ENCODE peak calls at places on chromosomes 11 and 22, in six cellular contexts. J is cardiac fibroblast, H is prostate gland, S is mucosa of descending colon, Q is gastrocnemius medialis, X is esophagus muscularis mucosa. D is an unnamed sample.

GRCh38 chr11:120912504-120912903 is 111.4 kb upstream of the TBCEL start:
- DNase-seq in J (peak), H (no peak), S (no peak), Q (no peak), X (no peak), D (peak)

GRCh38 chr11:69290791-69291190 is 3.2 kb upstream of the MYEOV start:
- DNase-seq in J (no peak), H (no peak), S (peak), Q (no peak), X (no peak), D (no peak)

GRCh38 chr22:20951151-20951931 is 15.7 kb upstream of the AIFM3 start:
- DNase-seq in J (no peak), H (no peak), S (no peak), Q (no peak), X (no peak), D (no peak)

GRCh38 chr11:789951-790350 is at the start of gene CEND1:
- DNase-seq in J (peak), H (no peak), S (no peak), Q (no peak), X (no peak), D (peak)

GRCh38 chr11:3855808-3856491 is 486 bp downstream of the STIM1 start:
- DNase-seq in J (no peak), H (no peak), S (peak), Q (peak), X (no peak), D (no peak)

GRCh38 chr22:27637604-27638003 is 164.0 kb downstream of the MN1 start:
- DNase-seq in J (peak), H (no peak), S (no peak), Q (no peak), X (no peak), D (peak)

GRCh38 chr22:42747701-42748513 is 27.2 kb upstream of the A4GALT start:
- DNase-seq in J (peak), H (no peak), S (no peak), Q (no peak), X (no peak), D (peak)

GRCh38 chr22:44317886-44318637 is 5.3 kb upstream of the SHISAL1 start:
- DNase-seq in J (no peak), H (no peak), S (peak), Q (no peak), X (no peak), D (no peak)

GRCh38 chr11:62539238-62539925 is 7.2 kb downstream of the AHNAK start:
- DNase-seq in J (peak), H (no peak), S (peak), Q (peak), X (no peak), D (peak)

GRCh38 chr22:28813772-28814518 is 13.6 kb upstream of the XBP1 start:
- DNase-seq in J (peak), H (no peak), S (no peak), Q (peak), X (no peak), D (no peak)

GRCh38 chr11:103851166-103851651 is 185.2 kb upstream of the DDI1 start:
- DNase-seq in J (peak), H (peak), S (no peak), Q (no peak), X (no peak), D (peak)

GRCh38 chr11:313787-314547 is at the start of gene IFITM1:
- DNase-seq in J (peak), H (peak), S (peak), Q (no peak), X (no peak), D (peak)

GRCh38 chr22:41487037-41487963 is 18.4 kb downstream of the ACO2 start:
- DNase-seq in J (peak), H (no peak), S (no peak), Q (no peak), X (no peak), D (no peak)

GRCh38 chr22:27670701-27671412 is 130.7 kb downstream of the MN1 start:
- DNase-seq in J (peak), H (no peak), S (peak), Q (peak), X (no peak), D (no peak)

GRCh38 chr11:121610706-121611105 is 157.9 kb upstream of the SORL1-AS1 start:
- DNase-seq in J (no peak), H (no peak), S (no peak), Q (no peak), X (no peak), D (no peak)

GRCh38 chr22:30944986-30945385 is 23.6 kb downstream of the MORC2 start:
- DNase-seq in J (no peak), H (no peak), S (no peak), Q (no peak), X (no peak), D (no peak)

GRCh38 chr11:46302866-46303265 is 25.4 kb downstream of the CREB3L1 start:
- DNase-seq in J (no peak), H (no peak), S (no peak), Q (no peak), X (no peak), D (no peak)

GRCh38 chr11:130451261-130452019 is 3.0 kb downstream of the ADAMTS15 start:
- DNase-seq in J (peak), H (no peak), S (no peak), Q (peak), X (no peak), D (peak)

GRCh38 chr11:122036022-122036421 is 80.0 kb downstream of the BLID start:
- DNase-seq in J (peak), H (no peak), S (no peak), Q (no peak), X (no peak), D (peak)

GRCh38 chr22:47783433-47784366 is 1021.2 kb downstream of the TBC1D22A start:
- DNase-seq in J (no peak), H (no peak), S (no peak), Q (no peak), X (peak), D (no peak)

GRCh38 chr11:6799402-6799801 is at the start of gene OR6A2:
- DNase-seq in J (no peak), H (no peak), S (no peak), Q (no peak), X (no peak), D (no peak)

GRCh38 chr11:71183878-71184277 is 68.5 kb downstream of the SHANK2 start:
- DNase-seq in J (no peak), H (no peak), S (no peak), Q (no peak), X (no peak), D (no peak)

GRCh38 chr11:103476874-103477273 is 367.6 kb downstream of the DYNC2H1 start:
- DNase-seq in J (no peak), H (no peak), S (no peak), Q (no peak), X (no peak), D (no peak)

GRCh38 chr11:62324738-62325556 is 12.3 kb upstream of the ASRGL1 start:
- DNase-seq in J (peak), H (no peak), S (no peak), Q (no peak), X (no peak), D (peak)

GRCh38 chr11:76704171-76704948 is 33.8 kb upstream of the LRRC32 start:
- DNase-seq in J (no peak), H (no peak), S (no peak), Q (no peak), X (no peak), D (no peak)

GRCh38 chr11:61054927-61055562 is 47.2 kb upstream of the CD5 start:
- DNase-seq in J (no peak), H (no peak), S (no peak), Q (no peak), X (no peak), D (no peak)

GRCh38 chr11:61057615-61058014 is 44.7 kb upstream of the CD5 start:
- DNase-seq in J (no peak), H (no peak), S (no peak), Q (no peak), X (no peak), D (no peak)

GRCh38 chr11:61055776-61056175 is 46.5 kb upstream of the CD5 start:
- DNase-seq in J (no peak), H (no peak), S (no peak), Q (no peak), X (no peak), D (no peak)

GRCh38 chr11:61056981-61057380 is 45.3 kb upstream of the CD5 start:
- DNase-seq in J (no peak), H (no peak), S (no peak), Q (no peak), X (no peak), D (no peak)

DNA sequence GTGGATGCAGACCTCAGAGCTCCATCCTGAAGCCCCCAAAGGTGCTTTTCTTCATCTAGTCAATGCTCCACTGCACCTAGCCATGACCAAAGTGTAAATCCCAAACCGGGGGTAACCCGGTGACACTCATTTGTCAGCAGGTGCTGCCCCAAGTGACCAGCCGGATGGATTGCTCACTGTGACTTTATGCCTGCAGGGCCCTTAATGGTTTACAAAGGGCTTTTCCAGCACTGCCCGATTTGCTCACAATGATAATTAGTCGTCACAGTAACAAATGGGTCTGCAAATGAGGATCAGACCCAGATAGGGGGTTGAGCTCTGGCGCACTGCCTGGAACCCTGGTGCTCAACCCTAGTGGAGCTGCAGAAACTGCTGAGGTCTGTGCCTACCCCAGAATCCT is 45.7 kb upstream of the CD5 start:
- DNase-seq in J (no peak), H (no peak), S (no peak), Q (no peak), X (no peak), D (no peak)
- TF ChIP-seq CTCF in J (no peak), H (no peak), S (no peak), Q (no peak), X (no peak), D (no peak)

GRCh38 chr11:118909619-118910308 is 16.0 kb downstream of the BCL9L start:
- DNase-seq in J (no peak), H (no peak), S (peak), Q (no peak), X (no peak), D (peak)
- H3K4me3 ChIP-seq in J (peak), H (peak), S (no peak), Q (peak), X (peak), D (peak)

DNA sequence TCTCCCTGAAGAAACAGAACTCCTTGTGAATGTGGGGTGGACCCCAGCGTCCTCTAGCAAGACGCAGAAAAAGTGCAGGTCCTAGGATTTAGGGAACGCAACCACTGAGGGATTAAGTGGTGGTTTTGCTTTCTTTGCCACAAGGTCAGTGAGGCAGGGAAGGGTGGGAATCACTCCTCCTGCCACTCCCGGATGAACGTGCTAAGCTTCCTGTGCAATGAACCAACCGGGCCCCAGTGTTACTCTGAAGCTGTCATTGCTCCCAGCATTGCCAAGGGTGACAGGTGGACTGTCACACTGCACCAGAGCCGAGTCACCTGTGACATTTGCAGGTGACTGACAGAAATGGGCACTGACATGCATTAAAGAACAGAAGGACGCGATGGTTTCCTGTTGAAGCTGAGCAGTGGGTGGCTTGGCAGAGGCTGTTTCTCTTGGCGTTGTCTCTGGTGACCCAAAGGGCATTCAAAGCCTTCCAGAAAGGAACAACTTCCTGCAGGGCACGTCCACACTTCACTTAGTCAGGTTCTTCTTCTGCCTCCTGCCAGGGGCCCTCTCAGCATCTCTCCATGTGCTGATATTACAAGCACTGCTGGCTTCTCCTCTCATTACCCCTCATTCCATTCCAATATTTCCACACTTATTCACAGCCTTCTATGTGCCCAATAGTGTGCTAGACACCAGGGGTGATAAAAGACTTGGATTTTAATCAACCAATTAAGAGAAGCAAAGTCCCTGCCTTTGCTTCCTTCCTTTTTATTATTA is 9.7 kb downstream of the KIRREL3 start:
- DNase-seq in J (peak), H (no peak), S (no peak), Q (no peak), X (no peak), D (peak)
- TF ChIP-seq CTCF in J (no peak), H (no peak), S (no peak), Q (no peak), X (no peak), D (no peak)

GRCh38 chr11:57310630-57311086 is 14.1 kb downstream of the TNKS1BP1 start:
- DNase-seq in J (peak), H (no peak), S (no peak), Q (no peak), X (no peak), D (no peak)
- H3K4me3 ChIP-seq in J (peak), H (peak), S (no peak), Q (peak), X (peak), D (peak)